ENCODE peak calls at places on chromosome 20, in five cellular contexts. A is left ventricle myocardium inferior, R is RWPE1, X is AG10803, H is body of pancreas. P is an unnamed sample.

GRCh38 chr20:25339608-25340007 is 51.0 kb downstream of the ABHD12 start:
- DNase-seq in A (no peak), R (no peak), X (no peak), H (peak; percentile 87), P (no peak)

GRCh38 chr20:17515053-17515452 is 16.1 kb downstream of the BFSP1 start:
- DNase-seq in A (no peak), R (no peak), X (no peak), H (no peak), P (no peak)

GRCh38 chr20:55437778-55438417 is 567.4 kb downstream of the CBLN4 start:
- DNase-seq in A (no peak), R (no peak), X (no peak), H (peak; percentile 3), P (no peak)

GRCh38 chr20:33343521-33343920 is 57.8 kb downstream of the CDK5RAP1 start:
- DNase-seq in A (no peak), R (no peak), X (no peak), H (no peak), P (no peak)

GRCh38 chr20:47227576-47227975 is 128.9 kb downstream of the ZMYND8 start:
- DNase-seq in A (no peak), R (no peak), X (no peak), H (no peak), P (no peak)

GRCh38 chr20:37486186-37486999 is 34.7 kb upstream of the NNAT start:
- DNase-seq in A (no peak), R (no peak), X (no peak), H (no peak), P (no peak)

GRCh38 chr20:57662313-57663240 is 42.4 kb upstream of the ZBP1 start:
- DNase-seq in A (peak; percentile 10), R (no peak), X (no peak), H (no peak), P (no peak)

GRCh38 chr20:44719841-44720240 is 4.7 kb downstream of the CCN5 start:
- DNase-seq in A (no peak), R (no peak), X (no peak), H (no peak), P (no peak)

GRCh38 chr20:32737371-32738223 is 5.7 kb downstream of the COMMD7 start:
- DNase-seq in A (no peak), R (no peak), X (peak; percentile 81), H (no peak), P (peak; percentile 70)

GRCh38 chr20:21302645-21303060 is 478 bp upstream of the XRN2 start:
- DNase-seq in A (no peak), R (no peak), X (no peak), H (no peak), P (no peak)

GRCh38 chr20:38523697-38524096 is 51.1 kb downstream of the RALGAPB start:
- DNase-seq in A (no peak), R (peak; percentile 90), X (peak; percentile 47), H (no peak), P (peak; percentile 57)

GRCh38 chr20:41738584-41739193 is 120.5 kb upstream of the CHD6 start:
- DNase-seq in A (peak; percentile 41), R (peak; percentile 79), X (peak; percentile 42), H (peak; percentile 56), P (no peak)

GRCh38 chr20:4449977-4450715 is 271.6 kb upstream of the PRND start:
- DNase-seq in A (no peak), R (no peak), X (peak; percentile 48), H (no peak), P (peak; percentile 67)

GRCh38 chr20:46324960-46325703 is 16.8 kb upstream of the CDH22 start:
- DNase-seq in A (no peak), R (peak; percentile 48), X (peak; percentile 10), H (peak; percentile 37), P (peak; percentile 34)

GRCh38 chr20:24337074-24337473 is 132.4 kb upstream of the SYNDIG1 start:
- DNase-seq in A (no peak), R (no peak), X (peak; percentile 54), H (no peak), P (peak; percentile 94)

GRCh38 chr20:5065489-5066383 is 54.0 kb downstream of the PCNA start:
- DNase-seq in A (peak; percentile 36), R (peak; percentile 95), X (peak; percentile 96), H (peak; percentile 91), P (peak; percentile 98)

GRCh38 chr20:49275634-49276033 is 2.2 kb downstream of the ZNFX1 start:
- DNase-seq in A (no peak), R (no peak), X (no peak), H (no peak), P (no peak)

GRCh38 chr20:7193681-7194080 is 426.2 kb downstream of the BMP2 start:
- DNase-seq in A (no peak), R (no peak), X (no peak), H (no peak), P (no peak)

GRCh38 chr20:36271639-36272546 is 34.2 kb upstream of the DLGAP4 start:
- DNase-seq in A (no peak), R (no peak), X (no peak), H (no peak), P (no peak)

GRCh38 chr20:48725589-48725991 is 102.2 kb downstream of the PREX1 start:
- DNase-seq in A (no peak), R (peak; percentile 66), X (no peak), H (no peak), P (peak; percentile 17)

GRCh38 chr20:50688256-50688655 is 3.1 kb downstream of the RIPOR3 start:
- DNase-seq in A (no peak), R (no peak), X (no peak), H (no peak), P (no peak)

GRCh38 chr20:44728835-44729342 is 13.7 kb downstream of the CCN5 start:
- DNase-seq in A (peak; percentile 64), R (peak; percentile 100), X (peak; percentile 91), H (peak; percentile 44), P (peak; percentile 85)

GRCh38 chr20:6663751-6664388 is 103.6 kb upstream of the BMP2 start:
- DNase-seq in A (no peak), R (peak; percentile 58), X (no peak), H (no peak), P (no peak)

GRCh38 chr20:18287915-18288747 is at the start of gene ZNF133:
- DNase-seq in A (peak; percentile 98), R (peak; percentile 97), X (peak; percentile 88), H (peak; percentile 97), P (peak; percentile 84)

DNA sequence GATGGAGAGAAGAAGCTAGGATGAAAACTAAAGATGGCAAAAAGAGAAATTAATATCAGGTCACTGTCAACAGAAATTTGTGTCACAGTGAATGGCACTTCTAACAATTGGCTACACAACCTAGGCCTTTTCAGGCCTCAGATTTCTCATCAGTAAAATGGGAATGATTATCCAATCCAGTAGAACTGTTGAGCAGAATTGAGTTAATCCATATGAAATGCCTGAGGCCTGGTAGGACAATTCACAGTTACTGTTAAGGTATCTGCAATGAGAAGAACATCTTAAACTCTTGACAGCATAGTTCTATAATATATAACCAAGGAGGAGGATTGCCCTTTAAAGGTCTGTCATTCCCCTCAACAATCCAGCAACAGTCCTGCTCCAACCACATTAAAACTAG is 217.9 kb upstream of the ZNF217 start:
- DNase-seq in A (no peak), R (no peak), X (no peak), H (no peak), P (no peak)
- TF ChIP-seq CTCF in A (no peak), R (no peak), X (no peak), H (no peak), P (no peak)

GRCh38 chr20:34824861-34825529 is 456 bp downstream of the NCOA6 start:
- DNase-seq in A (peak; percentile 68), R (peak; percentile 60), X (peak; percentile 49), H (peak; percentile 54), P (peak; percentile 7)
- TF ChIP-seq CTCF in A (peak; percentile 15), R (no peak), X (no peak), H (no peak), P (peak; percentile 41)

GRCh38 chr20:62237772-62238568 is at the start of gene OSBPL2:
- DNase-seq in A (peak; percentile 98), R (peak; percentile 100), X (peak; percentile 95), H (peak; percentile 99), P (peak; percentile 97)
- TF ChIP-seq CTCF in A (no peak), R (no peak), X (no peak), H (peak; percentile 15), P (no peak)

GRCh38 chr20:22385602-22386299 is 198.6 kb downstream of the FOXA2 start:
- DNase-seq in A (no peak), R (peak; percentile 38), X (no peak), H (peak; percentile 55), P (no peak)
- TF ChIP-seq CTCF in A (no peak), R (no peak), X (no peak), H (peak; percentile 70), P (no peak)

P was measured in HFFc6.